ENCODE peak calls at places on chromosomes 16 and 17, in eight cellular contexts. One of them, this sample, is unnamed.
A peak's percentile ranks its signal among the peaks of the same experiment; 100 is the strongest.

GRCh38 chr17:64254755-64255154 is 8.3 kb downstream of the TEX2 start:
- DNase-seq in heart right ventricle: no peak
- DNase-seq in progenitor cell of endocrine pancreas: no peak
- DNase-seq in WTC11: no peak
- DNase-seq in AG04449: no peak
- DNase-seq in IMR-90: no peak
- DNase-seq in tibial artery: no peak
- DNase-seq in fibroblast of mammary gland: no peak
- DNase-seq in this sample: no peak

GRCh38 chr17:28346746-28347246 is 10.5 kb downstream of the POLDIP2 start:
- DNase-seq in heart right ventricle: no peak
- DNase-seq in progenitor cell of endocrine pancreas: no peak
- DNase-seq in WTC11: no peak
- DNase-seq in AG04449: no peak
- DNase-seq in IMR-90: no peak
- DNase-seq in tibial artery: no peak
- DNase-seq in fibroblast of mammary gland: no peak
- DNase-seq in this sample: no peak

GRCh38 chr17:50952889-50953288 is 86.7 kb upstream of the TOB1 start:
- DNase-seq in heart right ventricle: no peak
- DNase-seq in progenitor cell of endocrine pancreas: no peak
- DNase-seq in WTC11: no peak
- DNase-seq in AG04449: no peak
- DNase-seq in IMR-90: no peak
- DNase-seq in tibial artery: no peak
- DNase-seq in fibroblast of mammary gland: no peak
- DNase-seq in this sample: no peak

GRCh38 chr17:33091271-33091670 is 99.6 kb downstream of the SPACA3 start:
- DNase-seq in heart right ventricle: no peak
- DNase-seq in progenitor cell of endocrine pancreas: no peak
- DNase-seq in WTC11: no peak
- DNase-seq in AG04449: no peak
- DNase-seq in IMR-90: no peak
- DNase-seq in tibial artery: no peak
- DNase-seq in fibroblast of mammary gland: no peak
- DNase-seq in this sample: no peak

GRCh38 chr17:80123791-80124190 is 22.4 kb downstream of the GAA start:
- DNase-seq in heart right ventricle: no peak
- DNase-seq in progenitor cell of endocrine pancreas: no peak
- DNase-seq in WTC11: no peak
- DNase-seq in AG04449: no peak
- DNase-seq in IMR-90: peak; percentile 75
- DNase-seq in tibial artery: no peak
- DNase-seq in fibroblast of mammary gland: peak; percentile 72
- DNase-seq in this sample: no peak

GRCh38 chr17:76672270-76672851 is 28.8 kb upstream of the ST6GALNAC1 start:
- DNase-seq in heart right ventricle: no peak
- DNase-seq in progenitor cell of endocrine pancreas: no peak
- DNase-seq in WTC11: no peak
- DNase-seq in AG04449: no peak
- DNase-seq in IMR-90: no peak
- DNase-seq in tibial artery: no peak
- DNase-seq in fibroblast of mammary gland: no peak
- DNase-seq in this sample: no peak

GRCh38 chr17:47297661-47298400 is 25.9 kb upstream of the EFCAB13 start:
- DNase-seq in heart right ventricle: no peak
- DNase-seq in progenitor cell of endocrine pancreas: no peak
- DNase-seq in WTC11: no peak
- DNase-seq in AG04449: no peak
- DNase-seq in IMR-90: no peak
- DNase-seq in tibial artery: no peak
- DNase-seq in fibroblast of mammary gland: no peak
- DNase-seq in this sample: no peak

GRCh38 chr17:46097497-46097896 is 95.7 kb downstream of the KANSL1 start:
- DNase-seq in heart right ventricle: no peak
- DNase-seq in progenitor cell of endocrine pancreas: no peak
- DNase-seq in WTC11: no peak
- DNase-seq in AG04449: no peak
- DNase-seq in IMR-90: peak; percentile 28
- DNase-seq in tibial artery: no peak
- DNase-seq in fibroblast of mammary gland: peak; percentile 18
- DNase-seq in this sample: no peak

GRCh38 chr17:43171761-43172487 is 910 bp downstream of the NBR1 start:
- DNase-seq in heart right ventricle: no peak
- DNase-seq in progenitor cell of endocrine pancreas: no peak
- DNase-seq in WTC11: no peak
- DNase-seq in AG04449: peak; percentile 91
- DNase-seq in IMR-90: peak; percentile 95
- DNase-seq in tibial artery: no peak
- DNase-seq in fibroblast of mammary gland: peak; percentile 93
- DNase-seq in this sample: no peak

GRCh38 chr17:37493249-37494027 is 3.7 kb downstream of the DUSP14 start:
- DNase-seq in heart right ventricle: no peak
- DNase-seq in progenitor cell of endocrine pancreas: no peak
- DNase-seq in WTC11: no peak
- DNase-seq in AG04449: peak; percentile 94
- DNase-seq in IMR-90: peak; percentile 94
- DNase-seq in tibial artery: no peak
- DNase-seq in fibroblast of mammary gland: peak; percentile 94
- DNase-seq in this sample: no peak

GRCh38 chr16:83113317-83113716 is 486.5 kb downstream of the CDH13 start:
- DNase-seq in heart right ventricle: no peak
- DNase-seq in progenitor cell of endocrine pancreas: peak; percentile 25
- DNase-seq in WTC11: peak; percentile 63
- DNase-seq in AG04449: no peak
- DNase-seq in IMR-90: peak; percentile 31
- DNase-seq in tibial artery: no peak
- DNase-seq in fibroblast of mammary gland: peak; percentile 17
- DNase-seq in this sample: no peak

GRCh38 chr17:72079700-72080099 is 41.1 kb upstream of the SOX9 start:
- DNase-seq in heart right ventricle: no peak
- DNase-seq in progenitor cell of endocrine pancreas: no peak
- DNase-seq in WTC11: no peak
- DNase-seq in AG04449: no peak
- DNase-seq in IMR-90: no peak
- DNase-seq in tibial artery: no peak
- DNase-seq in fibroblast of mammary gland: no peak
- DNase-seq in this sample: no peak

GRCh38 chr17:78174332-78174869 is 6.0 kb downstream of the SYNGR2 start:
- DNase-seq in heart right ventricle: peak; percentile 83
- DNase-seq in progenitor cell of endocrine pancreas: no peak
- DNase-seq in WTC11: no peak
- DNase-seq in AG04449: no peak
- DNase-seq in IMR-90: no peak
- DNase-seq in tibial artery: peak; percentile 93
- DNase-seq in fibroblast of mammary gland: no peak
- DNase-seq in this sample: no peak

GRCh38 chr17:78176548-78177025 is 8.2 kb downstream of the SYNGR2 start:
- DNase-seq in heart right ventricle: peak; percentile 79
- DNase-seq in progenitor cell of endocrine pancreas: peak; percentile 74
- DNase-seq in WTC11: peak; percentile 82
- DNase-seq in AG04449: no peak
- DNase-seq in IMR-90: peak; percentile 22
- DNase-seq in tibial artery: peak; percentile 81
- DNase-seq in fibroblast of mammary gland: peak; percentile 41
- DNase-seq in this sample: peak; percentile 75

GRCh38 chr17:78173025-78173715 is 4.8 kb downstream of the SYNGR2 start:
- DNase-seq in heart right ventricle: peak; percentile 21
- DNase-seq in progenitor cell of endocrine pancreas: no peak
- DNase-seq in WTC11: no peak
- DNase-seq in AG04449: no peak
- DNase-seq in IMR-90: no peak
- DNase-seq in tibial artery: no peak
- DNase-seq in fibroblast of mammary gland: no peak
- DNase-seq in this sample: peak; percentile 78

GRCh38 chr17:78175643-78175981 is 7.2 kb downstream of the SYNGR2 start:
- DNase-seq in heart right ventricle: no peak
- DNase-seq in progenitor cell of endocrine pancreas: no peak
- DNase-seq in WTC11: no peak
- DNase-seq in AG04449: no peak
- DNase-seq in IMR-90: no peak
- DNase-seq in tibial artery: no peak
- DNase-seq in fibroblast of mammary gland: no peak
- DNase-seq in this sample: no peak

GRCh38 chr17:78174870-78175642 is 6.7 kb downstream of the SYNGR2 start:
- DNase-seq in heart right ventricle: no peak
- DNase-seq in progenitor cell of endocrine pancreas: no peak
- DNase-seq in WTC11: peak; percentile 72
- DNase-seq in AG04449: no peak
- DNase-seq in IMR-90: no peak
- DNase-seq in tibial artery: no peak
- DNase-seq in fibroblast of mammary gland: no peak
- DNase-seq in this sample: no peak
- TF ChIP-seq CTCF in heart right ventricle: no peak
- TF ChIP-seq CTCF in progenitor cell of endocrine pancreas: peak; percentile 22
- TF ChIP-seq CTCF in WTC11: peak; percentile 17
- TF ChIP-seq CTCF in AG04449: no peak
- TF ChIP-seq CTCF in IMR-90: no peak
- TF ChIP-seq CTCF in tibial artery: no peak
- TF ChIP-seq CTCF in fibroblast of mammary gland: no peak
- TF ChIP-seq CTCF in this sample: peak; percentile 1

GRCh38 chr16:84986879-84987278 is 24.5 kb downstream of the ZDHHC7 start:
- DNase-seq in heart right ventricle: no peak
- DNase-seq in progenitor cell of endocrine pancreas: no peak
- DNase-seq in WTC11: no peak
- DNase-seq in AG04449: no peak
- DNase-seq in IMR-90: no peak
- DNase-seq in tibial artery: no peak
- DNase-seq in fibroblast of mammary gland: no peak
- DNase-seq in this sample: no peak

GRCh38 chr16:84986102-84986501 is 25.2 kb downstream of the ZDHHC7 start:
- DNase-seq in heart right ventricle: no peak
- DNase-seq in progenitor cell of endocrine pancreas: no peak
- DNase-seq in WTC11: no peak
- DNase-seq in AG04449: no peak
- DNase-seq in IMR-90: no peak
- DNase-seq in tibial artery: no peak
- DNase-seq in fibroblast of mammary gland: no peak
- DNase-seq in this sample: no peak

GRCh38 chr16:84989791-84990620 is 21.3 kb downstream of the ZDHHC7 start:
- DNase-seq in heart right ventricle: no peak
- DNase-seq in progenitor cell of endocrine pancreas: no peak
- DNase-seq in WTC11: no peak
- DNase-seq in AG04449: no peak
- DNase-seq in IMR-90: no peak
- DNase-seq in tibial artery: no peak
- DNase-seq in fibroblast of mammary gland: no peak
- DNase-seq in this sample: no peak

GRCh38 chr16:84990782-84991181 is 20.6 kb downstream of the ZDHHC7 start:
- DNase-seq in heart right ventricle: no peak
- DNase-seq in progenitor cell of endocrine pancreas: no peak
- DNase-seq in WTC11: no peak
- DNase-seq in AG04449: no peak
- DNase-seq in IMR-90: no peak
- DNase-seq in tibial artery: no peak
- DNase-seq in fibroblast of mammary gland: no peak
- DNase-seq in this sample: no peak

DNA sequence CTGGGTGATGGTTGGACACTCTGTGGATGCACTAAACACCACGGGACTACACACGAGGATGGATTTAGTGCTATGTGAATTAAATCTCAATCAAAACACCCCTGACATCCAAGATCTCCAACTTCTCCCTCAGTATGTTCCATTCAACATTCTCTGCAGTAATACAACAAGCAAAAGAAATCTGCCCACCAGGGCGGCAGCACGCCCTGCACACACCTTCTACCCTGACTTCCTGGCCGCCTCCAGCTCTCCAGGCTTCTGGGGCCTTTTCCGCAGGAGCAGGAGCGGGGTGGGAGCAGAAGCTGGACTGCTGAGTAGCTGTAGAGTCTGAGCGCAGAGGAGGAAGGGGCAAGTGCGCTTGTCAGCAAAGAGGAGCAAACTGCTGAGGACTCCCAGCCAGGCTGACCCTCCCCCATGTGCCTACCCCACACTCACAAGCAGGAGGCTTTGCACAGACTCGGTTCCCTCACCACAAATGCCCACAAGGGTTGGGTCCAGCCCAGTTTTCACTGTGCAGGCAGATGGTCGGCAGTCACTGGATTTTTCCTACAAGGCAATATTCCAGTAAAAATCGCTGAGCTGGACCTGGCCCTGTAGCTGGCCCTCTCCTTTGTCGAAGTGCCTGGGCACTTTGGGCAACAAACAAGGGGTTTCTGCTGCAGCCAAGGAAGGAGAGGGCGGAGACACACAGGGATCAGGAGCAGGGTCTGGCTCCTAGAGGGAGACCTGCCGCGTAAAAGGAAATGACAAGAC is 22.8 kb downstream of the ZDHHC7 start:
- DNase-seq in heart right ventricle: no peak
- DNase-seq in progenitor cell of endocrine pancreas: no peak
- DNase-seq in WTC11: no peak
- DNase-seq in AG04449: no peak
- DNase-seq in IMR-90: no peak
- DNase-seq in tibial artery: no peak
- DNase-seq in fibroblast of mammary gland: no peak
- DNase-seq in this sample: no peak
- TF ChIP-seq CTCF in heart right ventricle: no peak
- TF ChIP-seq CTCF in progenitor cell of endocrine pancreas: no peak
- TF ChIP-seq CTCF in WTC11: no peak
- TF ChIP-seq CTCF in AG04449: no peak
- TF ChIP-seq CTCF in IMR-90: no peak
- TF ChIP-seq CTCF in tibial artery: no peak
- TF ChIP-seq CTCF in fibroblast of mammary gland: no peak
- TF ChIP-seq CTCF in this sample: no peak

GRCh38 chr17:68134731-68135130 is 99.2 kb downstream of the KPNA2 start:
- DNase-seq in heart right ventricle: no peak
- DNase-seq in progenitor cell of endocrine pancreas: no peak
- DNase-seq in WTC11: no peak
- DNase-seq in AG04449: no peak
- DNase-seq in IMR-90: no peak
- DNase-seq in tibial artery: no peak
- DNase-seq in fibroblast of mammary gland: no peak
- DNase-seq in this sample: no peak
- TF ChIP-seq CTCF in heart right ventricle: no peak
- TF ChIP-seq CTCF in progenitor cell of endocrine pancreas: no peak
- TF ChIP-seq CTCF in WTC11: no peak
- TF ChIP-seq CTCF in AG04449: no peak
- TF ChIP-seq CTCF in IMR-90: no peak
- TF ChIP-seq CTCF in tibial artery: no peak
- TF ChIP-seq CTCF in fibroblast of mammary gland: no peak
- TF ChIP-seq CTCF in this sample: no peak

GRCh38 chr16:89246903-89247733 is 29.6 kb downstream of the ZNF778 start:
- DNase-seq in heart right ventricle: peak; percentile 94
- DNase-seq in progenitor cell of endocrine pancreas: peak; percentile 92
- DNase-seq in WTC11: peak; percentile 92
- DNase-seq in AG04449: no peak
- DNase-seq in IMR-90: peak; percentile 79
- DNase-seq in tibial artery: peak; percentile 89
- DNase-seq in fibroblast of mammary gland: peak; percentile 74
- DNase-seq in this sample: peak; percentile 100
- TF ChIP-seq CTCF in heart right ventricle: no peak
- TF ChIP-seq CTCF in progenitor cell of endocrine pancreas: no peak
- TF ChIP-seq CTCF in WTC11: no peak
- TF ChIP-seq CTCF in AG04449: no peak
- TF ChIP-seq CTCF in IMR-90: peak; percentile 16
- TF ChIP-seq CTCF in tibial artery: no peak
- TF ChIP-seq CTCF in fibroblast of mammary gland: no peak
- TF ChIP-seq CTCF in this sample: no peak

This sample was measured in GM20000.